ENCODE peak calls at places on chromosome 11, in nine cellular contexts. J is astrocyte of the spinal cord, H is heart left ventricle, D is brain microvascular endothelial cell, C is fibroblast of pulmonary artery, O is foreskin fibroblast, P is tibial artery, K is A549, L is body of pancreas. I is an unnamed sample.

GRCh38 chr11:106482920-106483761 is 405.7 kb downstream of the AASDHPPT start:
- DNase-seq in H (no peak), O (peak; percentile 63), L (no peak), J (peak; percentile 85), C (peak; percentile 71), D (peak; percentile 66), P (no peak), K (no peak), I (no peak)

GRCh38 chr11:31340903-31341572 is 28.5 kb downstream of the DCDC1 start:
- DNase-seq in P (no peak), C (peak; percentile 55), L (peak; percentile 35), J (peak; percentile 20), D (peak; percentile 23), O (peak; percentile 3), K (peak; percentile 15), H (no peak), I (no peak)

GRCh38 chr11:120590472-120590871 is 78.9 kb downstream of the GRIK4 start:
- DNase-seq in O (no peak), K (no peak), H (no peak), P (no peak), C (no peak), J (no peak), L (no peak), D (no peak), I (no peak)

GRCh38 chr11:10450451-10451398 is 4.3 kb upstream of the AMPD3 start:
- DNase-seq in C (peak; percentile 26), D (no peak), O (no peak), P (no peak), H (peak; percentile 74), L (peak; percentile 78), K (peak; percentile 45), J (peak; percentile 32), I (peak; percentile 33)

GRCh38 chr11:79095424-79095823 is 345.4 kb downstream of the TENM4 start:
- DNase-seq in J (no peak), L (no peak), C (no peak), K (no peak), O (no peak), P (no peak), H (no peak), D (no peak), I (no peak)

GRCh38 chr11:115421338-115422012 is 82.7 kb downstream of the CADM1 start:
- DNase-seq in H (no peak), P (no peak), D (no peak), L (no peak), K (no peak), J (no peak), O (no peak), C (no peak), I (no peak)

GRCh38 chr11:127998421-127998820 is 588.9 kb downstream of the ETS1 start:
- DNase-seq in J (no peak), P (no peak), K (no peak), O (no peak), L (no peak), H (no peak), D (peak; percentile 17), C (no peak), I (no peak)

GRCh38 chr11:936199-936598 is 10.5 kb downstream of the AP2A2 start:
- DNase-seq in P (no peak), O (no peak), J (no peak), H (no peak), K (no peak), L (peak; percentile 44), D (no peak), C (no peak), I (no peak)

GRCh38 chr11:133894956-133895549 is 49.7 kb upstream of the SPATA19 start:
- DNase-seq in D (no peak), K (no peak), L (no peak), H (no peak), P (no peak), J (no peak), O (no peak), C (no peak), I (no peak)

DNA sequence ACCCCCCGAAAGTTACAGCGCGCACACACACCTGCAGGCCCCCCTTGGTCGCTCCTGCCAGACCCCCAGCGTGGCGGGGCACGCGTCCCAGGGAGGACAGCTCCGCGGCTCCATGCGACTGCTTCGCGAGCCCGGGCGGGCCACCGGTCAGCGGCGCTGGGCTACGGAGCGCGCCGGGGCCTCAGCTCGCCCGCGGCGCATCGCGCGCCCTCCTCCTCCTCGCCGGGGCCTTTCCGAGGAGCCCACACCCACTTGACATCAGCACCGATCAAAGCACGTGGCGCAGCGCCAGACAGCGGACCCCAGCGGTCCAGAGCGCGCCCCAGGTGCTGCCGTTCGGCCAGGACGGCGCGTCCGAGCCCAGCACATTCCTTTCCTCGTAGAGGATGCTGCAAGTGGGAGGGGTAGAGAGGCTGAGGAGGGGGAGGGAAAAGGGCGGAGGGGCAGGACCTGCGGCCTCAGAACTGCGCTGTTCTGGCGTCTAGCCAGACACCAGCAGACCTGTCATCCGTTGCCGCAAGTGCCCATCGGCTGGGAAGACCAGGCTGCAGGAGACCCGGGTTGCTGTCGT is 88.6 kb downstream of the PLEKHA7 start:
- DNase-seq in P (no peak), D (peak; percentile 7), O (peak; percentile 18), C (peak; percentile 25), J (peak; percentile 29), L (peak; percentile 64), K (peak; percentile 50), H (peak; percentile 67), I (peak; percentile 24)
- H3K4me3 ChIP-seq in P (peak overlapping the region; percentile 47), D (peak overlapping the region; percentile 46), O (no peak overlapping the region), C (peak overlapping the region; percentile 25), J (peak overlapping the region; percentile 44), L (peak overlapping the region; percentile 12), K (peak overlapping the region; percentile 48), H (peak overlapping the region; percentile 54), I (peak overlapping the region; percentile 72)

GRCh38 chr11:112958670-112959069 is 2.5 kb upstream of the NCAM1 start:
- DNase-seq in D (no peak), O (peak; percentile 19), H (no peak), L (no peak), J (no peak), C (peak; percentile 52), P (no peak), K (peak; percentile 4), I (no peak)
- TF ChIP-seq CTCF in D (peak; percentile 46), O (peak; percentile 16), H (no peak), L (no peak), J (no peak), C (peak; percentile 31), P (no peak), K (no peak), I (peak; percentile 40)

DNA sequence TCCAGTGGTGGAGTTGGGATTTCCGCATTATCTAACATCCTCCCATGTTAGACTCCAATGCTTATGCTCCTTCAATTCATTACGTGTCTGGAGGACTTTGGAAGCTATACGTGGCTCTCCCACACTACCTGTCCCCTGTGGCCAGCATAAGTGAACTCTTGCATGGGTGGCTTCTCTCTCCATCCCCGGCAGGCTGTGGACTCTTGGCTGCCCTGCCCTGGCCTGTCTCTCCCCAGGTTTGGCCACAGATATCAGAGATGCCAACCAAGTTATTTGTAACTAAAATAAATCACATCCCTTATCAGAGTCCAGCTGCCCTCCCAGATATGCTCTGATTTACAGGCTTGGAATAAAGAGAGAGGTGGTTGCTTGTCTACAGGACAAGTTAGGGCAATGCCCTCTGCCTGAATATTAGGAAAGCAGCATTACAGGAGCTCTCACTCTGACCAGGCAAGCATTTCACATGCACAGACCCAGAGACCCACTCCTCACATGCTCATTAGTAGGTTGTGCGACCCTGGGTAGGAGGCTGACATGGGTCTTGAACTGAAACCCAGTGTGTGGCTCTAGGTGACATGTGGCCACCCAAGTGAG is 4.6 kb downstream of the CD44 start:
- DNase-seq in O (no peak), C (no peak), D (no peak), P (no peak), J (no peak), H (no peak), K (no peak), L (no peak), I (no peak)
- H3K4me3 ChIP-seq in O (peak overlapping the region; percentile 59), C (no peak overlapping the region), D (peak overlapping the region; percentile 5), P (no peak overlapping the region), J (peak overlapping the region; percentile 98), H (no peak overlapping the region), K (peak overlapping the region; percentile 18), L (no peak overlapping the region), I (no peak overlapping the region)

GRCh38 chr11:43119275-43119970 is 192.4 kb upstream of the API5 start:
- DNase-seq in P (no peak), L (no peak), K (no peak), D (no peak), O (no peak), H (no peak), C (no peak), J (no peak), I (no peak)
- TF ChIP-seq CTCF in P (no peak), L (no peak), K (no peak), D (no peak), O (no peak), H (no peak), C (no peak), J (no peak), I (no peak)

GRCh38 chr11:60469723-60470122 is 14.1 kb downstream of the MS4A1 start:
- DNase-seq in J (no peak), P (no peak), L (no peak), K (no peak), H (no peak), D (no peak), C (no peak), O (no peak), I (no peak)
- H3K4me3 ChIP-seq in J (no peak overlapping the region), P (no peak overlapping the region), L (no peak overlapping the region), K (no peak overlapping the region), H (no peak overlapping the region), D (no peak overlapping the region), C (no peak overlapping the region), O (no peak overlapping the region), I (no peak overlapping the region)